ENCODE peak calls at places on chromosomes 11 and 22, in nine cellular contexts. J is IMR-90; B is Calu3; C is stimulated activated CD4-positive, alpha-beta T cell treated with anti-CD3 and anti-CD28 coated beads, Interleukin-1b, Interleukin-23, amount 100 ng/mL, for 1 hour; W is NCI-H1105; S is ELR; E is GOT3; D is NCI-H526 treated with DMSO at 0.1 percent for 48 hours; P is T-cell. O is an unnamed sample.

GRCh38 chr11:105609832-105610781 is at the start of gene GRIA4:
- DNase-seq in S (peak), B (no peak), C (no peak), D (peak), W (peak), P (no peak), J (peak), E (no peak), O (no peak)

GRCh38 chr11:107683807-107684206 is 28.0 kb downstream of the SLN start:
- DNase-seq in D (no peak), J (no peak), W (no peak), B (no peak), C (no peak), E (no peak), S (peak), P (no peak), O (peak)

GRCh38 chr11:110450246-110450645 is 20.5 kb downstream of the FDX1 start:
- DNase-seq in W (no peak), P (no peak), S (no peak), J (no peak), D (no peak), B (no peak), C (no peak), E (no peak), O (no peak)

GRCh38 chr11:65698205-65698604 is 13.8 kb upstream of the KAT5 start:
- DNase-seq in J (no peak), P (no peak), D (no peak), B (no peak), C (no peak), S (no peak), E (no peak), W (no peak), O (no peak)

GRCh38 chr22:50059185-50059880 is 1.2 kb upstream of the TTLL8 start:
- DNase-seq in D (no peak), B (no peak), W (no peak), E (no peak), C (no peak), J (peak), P (no peak), S (peak), O (peak)

GRCh38 chr11:86230196-86230813 is 14.2 kb upstream of the EED start:
- DNase-seq in D (no peak), C (no peak), B (peak), J (no peak), E (no peak), S (peak), W (no peak), P (no peak), O (no peak)

GRCh38 chr11:116109228-116109627 is 605.0 kb upstream of the CADM1 start:
- DNase-seq in W (no peak), C (no peak), B (peak), E (no peak), D (no peak), S (peak), P (no peak), J (peak), O (no peak)

GRCh38 chr11:122229078-122229477 is 113.1 kb upstream of the BLID start:
- DNase-seq in W (no peak), D (no peak), S (no peak), B (no peak), J (peak), C (no peak), P (no peak), E (no peak), O (no peak)

GRCh38 chr22:23688121-23688520 is 2.7 kb upstream of the RGL4 start:
- DNase-seq in D (no peak), P (no peak), B (no peak), C (no peak), J (no peak), E (no peak), S (no peak), W (no peak), O (no peak)

GRCh38 chr11:88701816-88702215 is 364.0 kb downstream of the GRM5 start:
- DNase-seq in C (no peak), P (no peak), B (no peak), S (no peak), J (no peak), D (no peak), W (no peak), E (no peak), O (no peak)

GRCh38 chr22:49084203-49084602 is 743.5 kb downstream of the BRD1 start:
- DNase-seq in J (no peak), E (no peak), S (no peak), P (no peak), B (no peak), C (no peak), W (no peak), D (no peak), O (no peak)

GRCh38 chr11:78339483-78339882 is 78.1 kb downstream of the GAB2 start:
- DNase-seq in J (no peak), E (no peak), S (no peak), P (no peak), W (no peak), C (no peak), B (no peak), D (no peak), O (no peak)

GRCh38 chr11:72072348-72072747 is 8.0 kb downstream of the NUMA1 start:
- DNase-seq in S (peak), B (peak), J (peak), C (no peak), W (no peak), E (no peak), P (no peak), D (no peak), O (no peak)

GRCh38 chr22:27913162-27913741 is 5.8 kb downstream of the PITPNB start:
- DNase-seq in S (no peak), E (no peak), J (peak), P (no peak), W (no peak), D (no peak), B (no peak), C (no peak), O (no peak)

GRCh38 chr11:23727821-23728220 is 769.0 kb upstream of the LUZP2 start:
- DNase-seq in B (peak), P (no peak), C (no peak), E (no peak), S (peak), D (no peak), J (peak), W (no peak), O (no peak)

GRCh38 chr22:48578138-48579034 is 1249.3 kb downstream of the BRD1 start:
- DNase-seq in P (no peak), S (no peak), C (no peak), W (no peak), B (no peak), E (no peak), D (no peak), J (no peak), O (no peak)

GRCh38 chr11:68312780-68313573 is 586 bp downstream of the LRP5 start:
- DNase-seq in S (peak), D (no peak), W (peak), J (no peak), P (no peak), E (no peak), B (no peak), C (no peak), O (peak)

GRCh38 chr22:20654343-20655208 is 119.3 kb upstream of the SERPIND1 start:
- DNase-seq in B (no peak), D (no peak), J (no peak), W (no peak), P (no peak), E (no peak), C (no peak), S (no peak), O (no peak)

GRCh38 chr11:123740787-123741158 is 687 bp downstream of the ZNF202 start:
- DNase-seq in P (no peak), B (no peak), W (no peak), E (no peak), J (no peak), D (no peak), S (no peak), C (no peak), O (no peak)

GRCh38 chr11:116224154-116224888 is 548.5 kb downstream of the BUD13 start:
- DNase-seq in J (peak), B (peak), P (no peak), D (peak), C (peak), W (peak), S (peak), E (no peak), O (peak)

GRCh38 chr11:84322211-84322610 is 1036.0 kb upstream of the CCDC90B start:
- DNase-seq in S (no peak), P (no peak), D (no peak), J (no peak), B (no peak), C (no peak), W (no peak), E (no peak), O (no peak)

GRCh38 chr11:35177370-35177769 is 38.4 kb downstream of the CD44 start:
- DNase-seq in C (no peak), J (peak), B (no peak), E (no peak), W (no peak), S (no peak), P (no peak), D (no peak), O (no peak)

GRCh38 chr22:40578171-40578570 is 58.3 kb downstream of the MRTFA start:
- DNase-seq in E (no peak), J (no peak), P (no peak), D (no peak), B (no peak), C (no peak), S (no peak), W (no peak), O (no peak)

GRCh38 chr11:113261709-113262475 is 52.5 kb upstream of the TTC12 start:
- DNase-seq in P (no peak), J (peak), W (no peak), D (no peak), E (no peak), S (peak), B (no peak), C (no peak), O (no peak)

GRCh38 chr11:39294648-39295047 is 2164.8 kb downstream of the LRRC4C start:
- DNase-seq in S (no peak), C (no peak), D (no peak), B (no peak), P (no peak), W (no peak), J (no peak), E (no peak), O (no peak)

GRCh38 chr11:107707807-107708206 is 4.0 kb downstream of the SLN start:
- DNase-seq in W (no peak), B (no peak), E (no peak), S (no peak), C (no peak), D (no peak), J (no peak), P (no peak), O (no peak)